ENCODE peak calls at places on chromosomes 5 and 9, in six cellular contexts. One of them, this sample, is unnamed.

GRCh38 chr9:135030711-135031245 is 56.7 kb upstream of the OLFM1 start:
- DNase-seq in uterus: no peak
- DNase-seq in activated T-helper 1 cell treated with Interleukin-2 at 50 U/mL for 16 hours: no peak
- DNase-seq in NCI-H460: no peak
- DNase-seq in HTR-8/SVneo: no peak
- DNase-seq in activated T-cell treated with anti-CD3 and anti-CD28 coated beads for 4 hours: no peak
- DNase-seq in this sample: no peak

GRCh38 chr9:136714096-136714875 is 1.9 kb downstream of the DIPK1B start:
- DNase-seq in HTR-8/SVneo: no peak
- DNase-seq in activated T-helper 1 cell treated with Interleukin-2 at 50 U/mL for 16 hours: no peak
- DNase-seq in uterus: no peak
- DNase-seq in NCI-H460: no peak
- DNase-seq in activated T-cell treated with anti-CD3 and anti-CD28 coated beads for 4 hours: no peak
- DNase-seq in this sample: no peak

GRCh38 chr5:149450199-149450598 is 71.1 kb upstream of the IL17B start:
- DNase-seq in uterus: peak
- DNase-seq in HTR-8/SVneo: no peak
- DNase-seq in activated T-cell treated with anti-CD3 and anti-CD28 coated beads for 4 hours: no peak
- DNase-seq in activated T-helper 1 cell treated with Interleukin-2 at 50 U/mL for 16 hours: no peak
- DNase-seq in NCI-H460: no peak
- DNase-seq in this sample: no peak

GRCh38 chr5:53434566-53434965 is 45.9 kb upstream of the FST start:
- DNase-seq in uterus: no peak
- DNase-seq in activated T-cell treated with anti-CD3 and anti-CD28 coated beads for 4 hours: no peak
- DNase-seq in activated T-helper 1 cell treated with Interleukin-2 at 50 U/mL for 16 hours: no peak
- DNase-seq in NCI-H460: no peak
- DNase-seq in HTR-8/SVneo: no peak
- DNase-seq in this sample: no peak

GRCh38 chr9:127422133-127422782 is 1.9 kb upstream of the ZNF79 start:
- DNase-seq in uterus: no peak
- DNase-seq in activated T-helper 1 cell treated with Interleukin-2 at 50 U/mL for 16 hours: no peak
- DNase-seq in HTR-8/SVneo: no peak
- DNase-seq in NCI-H460: no peak
- DNase-seq in activated T-cell treated with anti-CD3 and anti-CD28 coated beads for 4 hours: no peak
- DNase-seq in this sample: no peak

GRCh38 chr9:124659099-124659659 is 111.9 kb downstream of the NR6A1 start:
- DNase-seq in activated T-helper 1 cell treated with Interleukin-2 at 50 U/mL for 16 hours: no peak
- DNase-seq in activated T-cell treated with anti-CD3 and anti-CD28 coated beads for 4 hours: peak
- DNase-seq in HTR-8/SVneo: peak
- DNase-seq in uterus: peak
- DNase-seq in NCI-H460: peak
- DNase-seq in this sample: peak

GRCh38 chr5:151825445-151825844 is 53.7 kb downstream of the G3BP1 start:
- DNase-seq in uterus: peak
- DNase-seq in activated T-helper 1 cell treated with Interleukin-2 at 50 U/mL for 16 hours: no peak
- DNase-seq in activated T-cell treated with anti-CD3 and anti-CD28 coated beads for 4 hours: peak
- DNase-seq in NCI-H460: peak
- DNase-seq in HTR-8/SVneo: peak
- DNase-seq in this sample: no peak

GRCh38 chr5:58927174-58927573 is 344.3 kb downstream of the RAB3C start:
- DNase-seq in NCI-H460: no peak
- DNase-seq in uterus: no peak
- DNase-seq in activated T-helper 1 cell treated with Interleukin-2 at 50 U/mL for 16 hours: no peak
- DNase-seq in activated T-cell treated with anti-CD3 and anti-CD28 coated beads for 4 hours: no peak
- DNase-seq in HTR-8/SVneo: no peak
- DNase-seq in this sample: no peak

GRCh38 chr5:76608833-76609232 is 14.4 kb downstream of the F2RL2 start:
- DNase-seq in uterus: no peak
- DNase-seq in HTR-8/SVneo: no peak
- DNase-seq in activated T-helper 1 cell treated with Interleukin-2 at 50 U/mL for 16 hours: no peak
- DNase-seq in NCI-H460: no peak
- DNase-seq in activated T-cell treated with anti-CD3 and anti-CD28 coated beads for 4 hours: no peak
- DNase-seq in this sample: no peak